ENCODE peak calls at places on chromosome 10, in ten cellular contexts. A is activated CD8-positive, alpha-beta T cell treated with anti-CD3 and anti-CD28 coated beads for 36 hours; F is progenitor cell of endocrine pancreas; S is colonic mucosa; M is Calu3; I is sigmoid colon; B is left lung; H is chondrocyte; L is nephron progenitor cell; P is heart left ventricle. G is an unnamed sample.

GRCh38 chr10:99775850-99776249 is 6.6 kb upstream of the ABCC2 start:
- DNase-seq in L (no peak), H (no peak), F (no peak), S (no peak), A (no peak), P (no peak), I (no peak), B (no peak), M (no peak), G (no peak)

GRCh38 chr10:71424496-71425194 is 27.9 kb downstream of the CDH23 start:
- DNase-seq in I (no peak), H (no peak), S (no peak), A (no peak), L (no peak), P (peak), M (no peak), B (no peak), F (no peak), G (peak)

GRCh38 chr10:11066520-11066919 is 48.8 kb downstream of the CELF2 start:
- DNase-seq in S (no peak), P (no peak), F (no peak), I (no peak), A (no peak), H (no peak), B (no peak), M (no peak), L (no peak), G (no peak)

GRCh38 chr10:77588886-77589285 is 48.7 kb downstream of the KCNMA1 start:
- DNase-seq in I (peak), F (no peak), P (no peak), A (no peak), B (no peak), M (no peak), H (no peak), S (no peak), L (no peak), G (no peak)

GRCh38 chr10:78470267-78471103 is 436.8 kb downstream of the RPS24 start:
- DNase-seq in A (no peak), F (peak), H (peak), S (peak), M (no peak), L (no peak), B (no peak), P (no peak), I (no peak), G (peak)

GRCh38 chr10:122298598-122299301 is 27.7 kb downstream of the BTBD16 start:
- DNase-seq in S (peak), I (peak), F (peak), A (peak), M (peak), B (no peak), P (peak), L (peak), H (no peak), G (no peak)

GRCh38 chr10:123882681-123883445 is 8.7 kb downstream of the CPXM2 start:
- DNase-seq in F (no peak), B (no peak), L (no peak), A (no peak), M (no peak), I (no peak), H (peak), S (no peak), P (no peak), G (no peak)

GRCh38 chr10:47239211-47239610 is 60.8 kb upstream of the GDF10 start:
- DNase-seq in F (no peak), S (no peak), M (no peak), H (no peak), L (no peak), P (no peak), B (no peak), A (no peak), I (no peak), G (no peak)

GRCh38 chr10:11527700-11528255 is 83.7 kb downstream of the USP6NL start:
- DNase-seq in H (no peak), A (no peak), S (no peak), I (no peak), L (no peak), M (no peak), F (no peak), P (no peak), B (no peak), G (no peak)

GRCh38 chr10:24446739-24447138 is 237.8 kb downstream of the KIAA1217 start:
- DNase-seq in P (no peak), H (no peak), M (no peak), I (no peak), S (no peak), F (no peak), A (no peak), L (no peak), B (no peak), G (no peak)

GRCh38 chr10:109348324-109348723 is 575.0 kb downstream of the XPNPEP1 start:
- DNase-seq in H (no peak), P (no peak), F (no peak), S (no peak), I (no peak), A (no peak), M (no peak), L (no peak), B (no peak), G (no peak)

GRCh38 chr10:22900841-22901601 is 26.8 kb upstream of the ARMC3 start:
- DNase-seq in B (no peak), P (no peak), F (no peak), M (no peak), I (no peak), H (no peak), S (no peak), L (no peak), A (no peak), G (no peak)

GRCh38 chr10:119337796-119338432 is 130.5 kb downstream of the GRK5 start:
- DNase-seq in S (no peak), L (no peak), H (no peak), M (no peak), A (no peak), B (no peak), F (no peak), I (no peak), P (no peak), G (no peak)

GRCh38 chr10:42428534-42428933 is 209.8 kb downstream of the ZNF33B start:
- DNase-seq in B (no peak), F (no peak), S (no peak), M (peak), I (no peak), P (no peak), A (no peak), L (no peak), H (no peak), G (no peak)
- TF ChIP-seq CTCF in B (no peak), F (no peak), S (no peak), M (no peak), I (no peak), P (peak), A (peak), L (no peak), H (peak), G (peak)

DNA sequence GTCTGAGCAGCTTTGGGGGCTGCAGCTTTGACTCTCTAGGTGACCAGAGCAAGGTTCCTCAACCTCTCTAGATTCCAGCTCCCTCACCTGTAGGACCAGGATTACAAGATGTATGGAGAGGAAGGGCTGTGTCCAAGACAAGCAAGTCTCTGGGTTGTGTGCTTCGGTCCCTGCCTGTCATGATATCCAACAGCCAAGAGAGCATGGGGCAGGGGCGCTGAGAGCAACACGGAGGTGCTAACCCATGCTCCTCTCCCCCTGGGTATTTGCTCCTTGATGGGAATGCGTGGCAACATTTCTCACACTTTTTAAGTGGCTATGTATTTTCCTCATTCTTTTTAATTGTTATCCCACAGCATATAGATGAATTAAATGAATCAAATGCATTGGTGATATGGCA is 10.3 kb downstream of the CDHR1 start:
- DNase-seq in L (no peak), I (no peak), S (no peak), M (no peak), A (no peak), F (no peak), H (no peak), B (no peak), P (no peak), G (no peak)
- TF ChIP-seq CTCF in L (no peak), I (no peak), S (no peak), M (no peak), A (no peak), F (no peak), H (no peak), B (no peak), P (no peak), G (no peak)

GRCh38 chr10:131142446-131143380 is 168.8 kb downstream of the TCERG1L start:
- DNase-seq in L (no peak), M (no peak), H (no peak), S (no peak), P (no peak), A (no peak), I (no peak), B (peak), F (no peak), G (no peak)
- TF ChIP-seq CTCF in L (no peak), M (no peak), H (no peak), S (no peak), P (no peak), A (no peak), I (no peak), B (no peak), F (peak), G (no peak)

GRCh38 chr10:21242915-21243314 is 282.6 kb downstream of the SKIDA1 start:
- DNase-seq in P (no peak), I (no peak), A (no peak), H (no peak), M (no peak), B (no peak), L (no peak), S (no peak), F (no peak), G (no peak)
- TF ChIP-seq CTCF in P (no peak), I (no peak), A (no peak), H (no peak), M (no peak), B (no peak), L (no peak), S (no peak), F (no peak), G (no peak)

DNA sequence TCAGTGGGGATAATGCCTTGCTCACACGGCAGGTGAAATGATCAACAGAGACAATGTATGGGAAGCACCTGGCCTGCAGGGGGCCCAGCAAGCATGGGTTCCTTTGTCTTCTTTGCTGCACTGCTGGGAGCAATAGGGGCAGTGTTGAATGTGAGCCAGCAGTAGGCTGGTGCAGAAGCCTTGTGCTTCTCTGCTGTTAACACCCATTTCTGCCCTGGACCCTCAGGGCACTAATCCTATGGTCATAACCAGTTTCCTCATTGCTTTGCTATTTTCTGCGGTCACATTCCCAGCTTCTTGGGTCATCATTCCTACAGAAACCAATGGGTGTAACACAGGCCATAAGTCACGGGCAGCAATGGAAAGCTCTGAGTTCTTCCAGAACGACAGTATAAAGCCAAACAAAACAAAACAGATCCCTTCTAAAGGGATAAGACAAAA is 10.9 kb upstream of the LGI1 start:
- DNase-seq in P (no peak), A (peak), I (no peak), F (peak), H (no peak), B (no peak), M (peak), S (peak), L (no peak), G (no peak)
- TF ChIP-seq CTCF in P (no peak), A (no peak), I (no peak), F (peak), H (peak), B (no peak), M (peak), S (peak), L (peak), G (peak)

GRCh38 chr10:68897336-68897741 is 3.8 kb upstream of the DDX50 start:
- DNase-seq in F (peak), S (peak), A (peak), I (no peak), H (no peak), P (peak), L (peak), M (peak), B (no peak), G (no peak)
- TF ChIP-seq CTCF in F (peak), S (no peak), A (peak), I (peak), H (peak), P (peak), L (peak), M (peak), B (peak), G (peak)

DNA sequence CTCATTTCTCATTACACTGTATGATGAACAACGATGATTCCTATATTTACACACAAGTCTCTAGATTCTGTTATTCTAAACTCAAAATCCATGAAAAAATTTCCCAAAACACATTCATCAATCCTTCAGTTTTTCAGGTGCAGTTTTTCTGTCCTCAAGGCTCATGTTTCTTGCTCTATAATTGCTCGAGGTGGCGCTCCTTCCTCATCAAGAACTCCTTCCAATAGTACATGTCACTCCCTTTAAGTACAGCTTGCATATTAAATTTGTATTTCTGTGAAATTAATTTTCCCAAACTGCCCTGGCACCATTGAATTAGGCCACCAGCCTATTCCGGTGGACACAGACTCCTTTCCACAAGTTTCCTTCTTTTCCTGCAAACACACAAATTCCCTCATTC is 188.7 kb upstream of the MINDY3 start:
- DNase-seq in B (no peak), M (no peak), I (no peak), F (no peak), H (no peak), P (no peak), L (no peak), S (no peak), A (no peak), G (no peak)
- TF ChIP-seq CTCF in B (no peak), M (no peak), I (no peak), F (no peak), H (no peak), P (no peak), L (no peak), S (no peak), A (no peak), G (no peak)

G was measured in type B pancreatic cell.